ENCODE peak calls at places on chromosomes 6 and 20, in five cellular contexts. Y, N, X, V and E are unnamed samples.
A peak's percentile ranks its signal among the peaks of the same experiment; 100 is the strongest.

GRCh38 chr6:54053893-54054391 is 57.3 kb upstream of the MLIP start:
- DNase-seq in Y (peak; percentile 93), N (no peak), X (peak; percentile 73), V (no peak), E (no peak)

GRCh38 chr20:54433653-54434052 is 41.7 kb upstream of the DOK5 start:
- DNase-seq in Y (no peak), N (no peak), X (no peak), V (no peak), E (no peak)

GRCh38 chr6:106069478-106069877 is 16.7 kb upstream of the PRDM1 start:
- DNase-seq in Y (peak; percentile 88), N (no peak), X (peak; percentile 40), V (no peak), E (no peak)

GRCh38 chr20:63224272-63225081 is 8.5 kb upstream of the YTHDF1 start:
- DNase-seq in Y (peak; percentile 77), N (no peak), X (peak; percentile 68), V (no peak), E (no peak)

GRCh38 chr6:4920914-4921410 is 82.9 kb downstream of the RPP40 start:
- DNase-seq in Y (no peak), N (no peak), X (peak; percentile 34), V (no peak), E (no peak)

GRCh38 chr20:32777177-32777956 is 15.2 kb downstream of the DNMT3B start:
- DNase-seq in Y (no peak), N (no peak), X (no peak), V (no peak), E (no peak)

GRCh38 chr6:2990179-2990931 is 9.3 kb upstream of the NQO2 start:
- DNase-seq in Y (peak; percentile 48), N (peak; percentile 35), X (peak; percentile 37), V (no peak), E (no peak)

GRCh38 chr6:127212376-127212775 is 54.3 kb upstream of the RNF146 start:
- DNase-seq in Y (no peak), N (no peak), X (no peak), V (no peak), E (no peak)

GRCh38 chr20:36802326-36803223 is 29.0 kb upstream of the DSN1 start:
- DNase-seq in Y (peak; percentile 50), N (no peak), X (peak; percentile 11), V (no peak), E (no peak)

GRCh38 chr6:112939543-112939942 is 592.4 kb downstream of the RFPL4B start:
- DNase-seq in Y (peak; percentile 52), N (no peak), X (peak; percentile 6), V (no peak), E (no peak)

GRCh38 chr20:56289652-56290051 is 41.1 kb downstream of the MC3R start:
- DNase-seq in Y (no peak), N (no peak), X (no peak), V (no peak), E (no peak)

GRCh38 chr6:166419268-166419667 is 36.5 kb upstream of the MPC1 start:
- DNase-seq in Y (no peak), N (peak; percentile 69), X (peak; percentile 36), V (peak; percentile 71), E (no peak)

GRCh38 chr20:23334111-23334510 is 16.5 kb upstream of the NXT1 start:
- DNase-seq in Y (no peak), N (no peak), X (no peak), V (no peak), E (no peak)

GRCh38 chr6:35808688-35809087 is 3.5 kb downstream of the LHFPL5 start:
- DNase-seq in Y (peak; percentile 15), N (no peak), X (peak; percentile 25), V (no peak), E (no peak)

GRCh38 chr6:135594000-135594399 is 96.5 kb upstream of the AHI1 start:
- DNase-seq in Y (no peak), N (no peak), X (no peak), V (no peak), E (no peak)

GRCh38 chr6:81981812-81982211 is 229.3 kb upstream of the TENT5A start:
- DNase-seq in Y (peak; percentile 69), N (no peak), X (peak; percentile 83), V (no peak), E (no peak)

GRCh38 chr6:83226517-83226916 is 33.4 kb downstream of the RWDD2A start:
- DNase-seq in Y (no peak), N (no peak), X (peak; percentile 7), V (no peak), E (no peak)

GRCh38 chr20:53609501-53610445 is 16.1 kb upstream of the ZNF217 start:
- DNase-seq in Y (peak; percentile 55), N (peak; percentile 84), X (peak; percentile 93), V (no peak), E (no peak)

GRCh38 chr6:163944897-163945296 is 530.4 kb downstream of the QKI start:
- DNase-seq in Y (no peak), N (no peak), X (no peak), V (no peak), E (no peak)

GRCh38 chr20:5569021-5569420 is 181.2 kb upstream of the SHLD1 start:
- DNase-seq in Y (peak; percentile 67), N (peak; percentile 54), X (peak; percentile 84), V (no peak), E (no peak)

GRCh38 chr20:5190444-5190843 is 63.6 kb downstream of the CDS2 start:
- DNase-seq in Y (no peak), N (no peak), X (no peak), V (no peak), E (no peak)

GRCh38 chr20:43549416-43550136 is 9.3 kb upstream of the SGK2 start:
- DNase-seq in Y (no peak), N (no peak), X (no peak), V (no peak), E (no peak)

GRCh38 chr6:27757307-27757706 is 154.9 kb downstream of the OR2B2 start:
- DNase-seq in Y (peak; percentile 56), N (peak; percentile 59), X (no peak), V (no peak), E (no peak)

GRCh38 chr6:680666-681374 is 12.1 kb downstream of the EXOC2 start:
- DNase-seq in Y (no peak), N (no peak), X (no peak), V (no peak), E (no peak)

GRCh38 chr6:30259140-30260035 is 46.2 kb upstream of the TRIM26 start:
- DNase-seq in Y (peak; percentile 78), N (peak; percentile 63), X (peak; percentile 83), V (peak; percentile 74), E (peak; percentile 90)

GRCh38 chr20:41136336-41136694 is 1.0 kb upstream of the PLCG1 start:
- DNase-seq in Y (no peak), N (no peak), X (no peak), V (no peak), E (no peak)

GRCh38 chr6:24888967-24889366 is 46.8 kb downstream of the RIPOR2 start:
- DNase-seq in Y (no peak), N (no peak), X (no peak), V (no peak), E (no peak)

GRCh38 chr20:63056236-63057132 is 49.7 kb upstream of the BHLHE23 start:
- DNase-seq in Y (peak; percentile 31), N (peak; percentile 37), X (peak; percentile 20), V (no peak), E (no peak)

GRCh38 chr6:75601608-75602163 is at the start of gene SENP6:
- DNase-seq in Y (peak; percentile 87), N (peak; percentile 68), X (peak; percentile 71), V (no peak), E (peak; percentile 18)

GRCh38 chr6:107847844-107848802 is 24.0 kb upstream of the SCML4 start:
- DNase-seq in Y (peak; percentile 89), N (peak; percentile 79), X (peak; percentile 77), V (no peak), E (peak; percentile 90)
- H3K4me3 ChIP-seq in Y (peak overlapping the region; percentile 30), N (peak overlapping the region; percentile 62), X (peak overlapping the region; percentile 63), V (peak overlapping the region; percentile 24), E (peak overlapping the region; percentile 67)

DNA sequence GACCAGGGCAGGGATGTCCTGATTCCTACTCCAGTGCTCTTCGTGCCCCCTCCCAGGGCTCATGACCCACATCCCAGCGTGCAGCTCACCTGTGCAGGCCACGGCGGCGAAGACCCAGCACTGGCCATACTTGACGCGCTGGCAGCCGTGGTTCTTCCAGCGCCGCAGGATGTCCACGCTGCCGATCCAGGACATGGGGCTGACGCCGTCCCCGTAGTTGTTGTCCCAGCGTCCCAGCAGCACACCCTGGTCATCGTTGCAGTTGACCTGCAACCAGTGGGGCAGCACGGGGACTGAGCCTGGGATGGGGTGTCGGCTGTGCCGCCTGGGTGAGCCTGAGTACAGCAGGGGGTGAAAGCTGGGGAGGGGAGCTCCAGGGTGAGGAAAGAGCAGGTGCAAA is 18.4 kb downstream of the TGM2 start:
- DNase-seq in Y (no peak), N (no peak), X (no peak), V (no peak), E (no peak)
- H3K36me3 ChIP-seq in Y (peaks cover 21% of the 10 kb centered on the region), N (no peaks in the 10 kb centered on the region), X (peaks cover 58% of the 10 kb centered on the region), V (no peaks in the 10 kb centered on the region), E (peaks cover 60% of the 10 kb centered on the region)

DNA sequence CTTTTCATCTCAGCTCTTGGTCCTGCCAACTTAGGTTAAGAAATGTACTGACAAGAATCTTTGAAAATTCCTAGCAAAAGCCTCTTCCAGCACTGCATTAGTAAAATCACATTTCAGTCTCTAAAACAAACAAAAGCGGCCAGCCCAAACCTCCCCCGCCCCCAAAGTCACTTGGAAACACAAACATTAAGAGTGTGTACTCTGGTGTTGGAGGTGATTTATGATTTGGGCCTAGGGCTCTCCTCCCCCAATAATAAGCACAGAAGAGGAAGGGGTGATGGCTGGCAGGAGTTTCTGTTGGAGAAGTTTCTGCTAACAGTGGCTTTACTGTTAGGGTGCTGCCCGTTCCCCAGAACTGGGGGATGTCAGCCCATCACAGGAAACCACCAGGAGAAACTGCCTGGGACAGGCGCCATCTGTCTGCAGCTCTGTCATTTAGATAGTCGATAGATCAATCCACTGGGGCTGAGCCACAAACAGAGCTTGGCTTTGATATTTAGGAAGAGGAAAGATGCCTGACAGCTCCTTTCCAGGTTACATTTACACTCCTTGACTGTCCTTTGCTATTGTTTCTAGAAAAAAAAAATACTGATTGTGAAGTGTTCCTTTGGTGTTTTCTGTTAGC is 199.5 kb downstream of the CD83 start:
- DNase-seq in Y (no peak), N (no peak), X (peak; percentile 26), V (no peak), E (no peak)
- TF ChIP-seq CTCF in Y (no peak), N (no peak), X (peak; percentile 55), V (peak; percentile 28), E (no peak)

GRCh38 chr20:3157817-3158216 is 1.8 kb downstream of the FASTKD5 start:
- DNase-seq in Y (no peak), N (no peak), X (no peak), V (no peak), E (no peak)
- H3K4me3 ChIP-seq in Y (peak overlapping the region; percentile 72), N (no peak overlapping the region), X (peak overlapping the region; percentile 83), V (peak overlapping the region; percentile 41), E (peak overlapping the region; percentile 94)

GRCh38 chr6:169250660-169251059 is 3.0 kb downstream of the THBS2 start:
- DNase-seq in Y (peak; percentile 86), N (no peak), X (peak; percentile 76), V (no peak), E (no peak)
- H3K36me3 ChIP-seq in Y (no peaks in the 10 kb centered on the region), N (no peaks in the 10 kb centered on the region), X (no peaks in the 10 kb centered on the region), V (no peaks in the 10 kb centered on the region), E (peaks cover 38% of the 10 kb centered on the region)